ENCODE peak calls at places on chromosomes 13 and 19, in seven cellular contexts. Q, G, F, N, B, X and E are unnamed samples. For H3K4me1 and H3K27me3, the result is how much of the 10 kb centered on the place peaks cover.

GRCh38 chr13:47484564-47484963 is 516.5 kb downstream of the SUCLA2 start:
- DNase-seq in Q (no peak), G (no peak), F (peak), N (no peak), B (peak), X (no peak), E (no peak)

GRCh38 chr13:91785435-91786137 is 387.2 kb downstream of the GPC5 start:
- DNase-seq in Q (no peak), G (no peak), F (no peak), N (no peak), B (no peak), X (peak), E (no peak)

GRCh38 chr19:45400192-45400591 is 4.7 kb downstream of the PPP1R13L start:
- DNase-seq in Q (no peak), G (no peak), F (no peak), N (no peak), B (peak), X (no peak), E (no peak)

GRCh38 chr13:99278199-99278598 is 20.0 kb upstream of the GPR18 start:
- DNase-seq in Q (no peak), G (no peak), F (no peak), N (no peak), B (no peak), X (no peak), E (no peak)

GRCh38 chr19:16449330-16449961 is 22.3 kb downstream of the EPS15L1 start:
- DNase-seq in Q (no peak), G (no peak), F (peak), N (no peak), B (no peak), X (no peak), E (no peak)

GRCh38 chr13:85737952-85738351 is 61.3 kb downstream of the SLITRK6 start:
- DNase-seq in Q (no peak), G (no peak), F (no peak), N (no peak), B (no peak), X (no peak), E (no peak)

GRCh38 chr13:105627270-105627669 is 908.2 kb downstream of the EFNB2 start:
- DNase-seq in Q (no peak), G (no peak), F (peak), N (no peak), B (no peak), X (no peak), E (no peak)

GRCh38 chr19:49224856-49225255 is 67.3 kb downstream of the TRPM4 start:
- DNase-seq in Q (peak), G (peak), F (peak), N (peak), B (peak), X (peak), E (peak)

GRCh38 chr19:44747739-44748425 is 626 bp upstream of the BCL3 start:
- DNase-seq in Q (peak), G (peak), F (peak), N (no peak), B (peak), X (peak), E (peak)

GRCh38 chr19:41219924-41220567 is 1.0 kb downstream of the AXL start:
- DNase-seq in Q (no peak), G (peak), F (peak), N (no peak), B (peak), X (peak), E (no peak)

GRCh38 chr19:10544242-10544752 is 593 bp downstream of the ATG4D start:
- DNase-seq in Q (peak), G (peak), F (no peak), N (no peak), B (no peak), X (peak), E (no peak)

DNA sequence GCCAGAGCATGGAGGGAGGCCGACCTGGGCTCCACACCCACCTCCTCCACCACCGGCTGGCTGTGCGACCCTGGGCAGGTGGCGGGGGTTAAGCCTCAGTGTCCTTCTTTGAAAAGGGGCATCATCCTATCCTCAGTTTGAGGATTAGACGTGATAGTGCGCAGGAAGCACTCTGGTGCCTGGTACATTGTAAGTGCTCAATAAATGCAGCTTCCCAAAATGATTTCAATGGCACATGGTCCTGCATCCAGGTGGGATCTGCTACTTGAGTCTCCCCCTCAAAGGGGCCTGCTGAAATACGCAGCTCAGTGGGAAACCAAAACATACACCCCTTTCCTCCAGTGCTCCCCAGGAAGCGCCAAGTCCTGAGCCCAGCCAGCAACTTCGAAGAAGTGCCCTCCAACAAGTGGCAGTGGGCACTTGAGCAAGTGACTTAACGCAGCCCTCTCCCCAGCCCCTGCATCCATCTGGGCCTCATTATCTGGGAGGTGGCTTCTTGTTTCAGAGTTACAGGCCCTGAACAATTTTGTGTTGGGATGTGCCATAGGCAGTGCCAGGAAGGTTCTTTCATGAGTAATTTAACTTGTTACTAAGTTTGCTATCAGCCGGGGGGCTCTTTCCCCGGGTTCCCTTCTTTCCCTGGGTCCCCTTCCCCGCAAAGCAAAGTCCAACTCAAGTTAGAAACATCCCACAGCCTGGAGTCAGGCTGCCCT is 17.9 kb downstream of the ACTN4 start:
- DNase-seq in Q (no peak), G (no peak), F (no peak), N (no peak), B (no peak), X (no peak), E (no peak)
- H3K4me1 ChIP-seq in Q (half or more), G (half or more), F (half or more), N (under half), B (half or more), X (half or more), E (half or more)

GRCh38 chr19:18733196-18733647 is 49.7 kb downstream of the CRTC1 start:
- DNase-seq in Q (peak), G (no peak), F (no peak), N (no peak), B (no peak), X (peak), E (peak)
- H3K27ac ChIP-seq in Q (peak), G (no peak), F (no peak), N (no peak), B (no peak), X (no peak), E (peak)

GRCh38 chr13:27795718-27796019 is 3.4 kb downstream of the GSX1 start:
- DNase-seq in Q (no peak), G (no peak), F (no peak), N (no peak), B (no peak), X (no peak), E (no peak)

GRCh38 chr13:27796544-27797227 is 4.4 kb downstream of the GSX1 start:
- DNase-seq in Q (no peak), G (no peak), F (no peak), N (no peak), B (no peak), X (no peak), E (no peak)

GRCh38 chr13:27794075-27794691 is 1.9 kb downstream of the GSX1 start:
- DNase-seq in Q (no peak), G (no peak), F (no peak), N (no peak), B (no peak), X (no peak), E (no peak)

GRCh38 chr13:27794921-27795717 is 2.8 kb downstream of the GSX1 start:
- DNase-seq in Q (no peak), G (no peak), F (no peak), N (no peak), B (no peak), X (no peak), E (no peak)

GRCh38 chr13:27797228-27797624 is 4.9 kb downstream of the GSX1 start:
- DNase-seq in Q (no peak), G (no peak), F (peak), N (peak), B (peak), X (no peak), E (peak)
- H3K27me3 ChIP-seq in Q (half or more), G (half or more), F (under half), N (half or more), B (under half), X (under half), E (half or more)

GRCh38 chr13:44844786-44845185 is 144.5 kb downstream of the NUFIP1 start:
- DNase-seq in Q (no peak), G (no peak), F (no peak), N (no peak), B (peak), X (no peak), E (no peak)
- H3K4me1 ChIP-seq in Q (under half), G (under half), F (under half), N (under half), B (under half), X (under half), E (under half)

GRCh38 chr19:2330632-2331284 is 2.3 kb downstream of the SPPL2B start:
- DNase-seq in Q (peak), G (no peak), F (no peak), N (no peak), B (no peak), X (peak), E (no peak)
- H3K27ac ChIP-seq in Q (peak), G (no peak), F (no peak), N (peak), B (no peak), X (no peak), E (no peak)

GRCh38 chr19:30540671-30541210 is 168.6 kb downstream of the ZNF536 start:
- DNase-seq in Q (no peak), G (no peak), F (no peak), N (no peak), B (no peak), X (no peak), E (no peak)
- H3K27me3 ChIP-seq in Q (under half), G (under half), F (under half), N (under half), B (under half), X (under half), E (under half)